ENCODE peak calls at places on chromosomes 5 and 9, in six cellular contexts. One of them, this sample, is unnamed. For H3K9me3, the result is how much of the 10 kb centered on the place peaks cover.

GRCh38 chr9:33081128-33081851 is 4.8 kb upstream of the SMU1 start:
- DNase-seq in effector memory CD4-positive, alpha-beta T cell: peak
- DNase-seq in neuronal stem cell: peak
- DNase-seq in heart left ventricle: peak
- DNase-seq in lower lobe of right lung: no peak
- DNase-seq in aorta: no peak
- DNase-seq in this sample: peak

GRCh38 chr5:159571501-159572244 is 241.4 kb upstream of the IL12B start:
- DNase-seq in effector memory CD4-positive, alpha-beta T cell: no peak
- DNase-seq in neuronal stem cell: no peak
- DNase-seq in heart left ventricle: no peak
- DNase-seq in lower lobe of right lung: no peak
- DNase-seq in aorta: no peak
- DNase-seq in this sample: no peak

GRCh38 chr9:135248721-135249120 is 161.3 kb downstream of the OLFM1 start:
- DNase-seq in effector memory CD4-positive, alpha-beta T cell: no peak
- DNase-seq in neuronal stem cell: no peak
- DNase-seq in heart left ventricle: no peak
- DNase-seq in lower lobe of right lung: peak
- DNase-seq in aorta: peak
- DNase-seq in this sample: no peak

GRCh38 chr9:124037790-124038189 is 26.2 kb downstream of the LHX2 start:
- DNase-seq in effector memory CD4-positive, alpha-beta T cell: no peak
- DNase-seq in neuronal stem cell: no peak
- DNase-seq in heart left ventricle: no peak
- DNase-seq in lower lobe of right lung: no peak
- DNase-seq in aorta: no peak
- DNase-seq in this sample: no peak

GRCh38 chr5:179264641-179265528 is 80.4 kb downstream of the ADAMTS2 start:
- DNase-seq in effector memory CD4-positive, alpha-beta T cell: no peak
- DNase-seq in neuronal stem cell: no peak
- DNase-seq in heart left ventricle: peak
- DNase-seq in lower lobe of right lung: no peak
- DNase-seq in aorta: no peak
- DNase-seq in this sample: no peak

GRCh38 chr9:111597852-111598729 is 1.4 kb downstream of the PTGR1 start:
- DNase-seq in effector memory CD4-positive, alpha-beta T cell: peak
- DNase-seq in neuronal stem cell: peak
- DNase-seq in heart left ventricle: peak
- DNase-seq in lower lobe of right lung: peak
- DNase-seq in aorta: peak
- DNase-seq in this sample: no peak

GRCh38 chr5:159619826-159620225 is 289.5 kb upstream of the IL12B start:
- DNase-seq in effector memory CD4-positive, alpha-beta T cell: no peak
- DNase-seq in neuronal stem cell: no peak
- DNase-seq in heart left ventricle: no peak
- DNase-seq in lower lobe of right lung: no peak
- DNase-seq in aorta: no peak
- DNase-seq in this sample: no peak

GRCh38 chr9:110744753-110745522 is 76.3 kb downstream of the MUSK start:
- DNase-seq in effector memory CD4-positive, alpha-beta T cell: no peak
- DNase-seq in neuronal stem cell: no peak
- DNase-seq in heart left ventricle: no peak
- DNase-seq in lower lobe of right lung: no peak
- DNase-seq in aorta: no peak
- DNase-seq in this sample: peak

GRCh38 chr5:154276932-154277331 is 86.4 kb downstream of the GALNT10 start:
- DNase-seq in effector memory CD4-positive, alpha-beta T cell: no peak
- DNase-seq in neuronal stem cell: no peak
- DNase-seq in heart left ventricle: peak
- DNase-seq in lower lobe of right lung: no peak
- DNase-seq in aorta: no peak
- DNase-seq in this sample: peak

GRCh38 chr9:101438523-101438922 is 2.9 kb upstream of the ALDOB start:
- DNase-seq in effector memory CD4-positive, alpha-beta T cell: no peak
- DNase-seq in neuronal stem cell: no peak
- DNase-seq in heart left ventricle: no peak
- DNase-seq in lower lobe of right lung: no peak
- DNase-seq in aorta: no peak
- DNase-seq in this sample: no peak

GRCh38 chr9:134496413-134497282 is 145.0 kb upstream of the COL5A1 start:
- DNase-seq in effector memory CD4-positive, alpha-beta T cell: no peak
- DNase-seq in neuronal stem cell: no peak
- DNase-seq in heart left ventricle: no peak
- DNase-seq in lower lobe of right lung: no peak
- DNase-seq in aorta: peak
- DNase-seq in this sample: peak

GRCh38 chr5:86968311-86968753 is 299.4 kb upstream of the RASA1 start:
- DNase-seq in effector memory CD4-positive, alpha-beta T cell: no peak
- DNase-seq in neuronal stem cell: peak
- DNase-seq in heart left ventricle: peak
- DNase-seq in lower lobe of right lung: no peak
- DNase-seq in aorta: no peak
- DNase-seq in this sample: peak

GRCh38 chr5:176542135-176542595 is 5.0 kb upstream of the RNF44 start:
- DNase-seq in effector memory CD4-positive, alpha-beta T cell: peak
- DNase-seq in neuronal stem cell: no peak
- DNase-seq in heart left ventricle: no peak
- DNase-seq in lower lobe of right lung: no peak
- DNase-seq in aorta: no peak
- DNase-seq in this sample: no peak

GRCh38 chr9:70044450-70045307 is 1.0 kb downstream of the MAMDC2 start:
- DNase-seq in effector memory CD4-positive, alpha-beta T cell: no peak
- DNase-seq in neuronal stem cell: peak
- DNase-seq in heart left ventricle: no peak
- DNase-seq in lower lobe of right lung: no peak
- DNase-seq in aorta: no peak
- DNase-seq in this sample: no peak

GRCh38 chr5:80961376-80962281 is 1.5 kb downstream of the RASGRF2 start:
- DNase-seq in effector memory CD4-positive, alpha-beta T cell: peak
- DNase-seq in neuronal stem cell: peak
- DNase-seq in heart left ventricle: no peak
- DNase-seq in lower lobe of right lung: no peak
- DNase-seq in aorta: no peak
- DNase-seq in this sample: no peak

GRCh38 chr5:33313150-33313549 is 127.6 kb upstream of the TARS1 start:
- DNase-seq in effector memory CD4-positive, alpha-beta T cell: no peak
- DNase-seq in neuronal stem cell: no peak
- DNase-seq in heart left ventricle: no peak
- DNase-seq in lower lobe of right lung: no peak
- DNase-seq in aorta: no peak
- DNase-seq in this sample: peak

GRCh38 chr5:158468444-158468843 is 609.5 kb upstream of the CLINT1 start:
- DNase-seq in effector memory CD4-positive, alpha-beta T cell: no peak
- DNase-seq in neuronal stem cell: no peak
- DNase-seq in heart left ventricle: no peak
- DNase-seq in lower lobe of right lung: no peak
- DNase-seq in aorta: no peak
- DNase-seq in this sample: no peak

GRCh38 chr9:16626577-16627130 is 243.8 kb downstream of the BNC2 start:
- DNase-seq in effector memory CD4-positive, alpha-beta T cell: no peak
- DNase-seq in neuronal stem cell: peak
- DNase-seq in heart left ventricle: no peak
- DNase-seq in lower lobe of right lung: no peak
- DNase-seq in aorta: no peak
- DNase-seq in this sample: peak

GRCh38 chr5:112143684-112144083 is 275.4 kb downstream of the EPB41L4A start:
- DNase-seq in effector memory CD4-positive, alpha-beta T cell: no peak
- DNase-seq in neuronal stem cell: no peak
- DNase-seq in heart left ventricle: no peak
- DNase-seq in lower lobe of right lung: no peak
- DNase-seq in aorta: no peak
- DNase-seq in this sample: no peak

GRCh38 chr9:83469722-83470121 is 68.5 kb downstream of the FRMD3 start:
- DNase-seq in effector memory CD4-positive, alpha-beta T cell: no peak
- DNase-seq in neuronal stem cell: no peak
- DNase-seq in heart left ventricle: peak
- DNase-seq in lower lobe of right lung: no peak
- DNase-seq in aorta: no peak
- DNase-seq in this sample: no peak

GRCh38 chr5:35117960-35118359 is 70.2 kb upstream of the AGXT2 start:
- DNase-seq in effector memory CD4-positive, alpha-beta T cell: no peak
- DNase-seq in neuronal stem cell: no peak
- DNase-seq in heart left ventricle: no peak
- DNase-seq in lower lobe of right lung: no peak
- DNase-seq in aorta: no peak
- DNase-seq in this sample: no peak

GRCh38 chr5:31196309-31196708 is 2.8 kb downstream of the CDH6 start:
- DNase-seq in effector memory CD4-positive, alpha-beta T cell: no peak
- DNase-seq in neuronal stem cell: peak
- DNase-seq in heart left ventricle: no peak
- DNase-seq in lower lobe of right lung: no peak
- DNase-seq in aorta: no peak
- DNase-seq in this sample: no peak
- H3K27ac ChIP-seq in effector memory CD4-positive, alpha-beta T cell: no peak
- H3K27ac ChIP-seq in neuronal stem cell: no peak
- H3K27ac ChIP-seq in heart left ventricle: no peak
- H3K27ac ChIP-seq in lower lobe of right lung: no peak
- H3K27ac ChIP-seq in aorta: no peak
- H3K27ac ChIP-seq in this sample: no peak

DNA sequence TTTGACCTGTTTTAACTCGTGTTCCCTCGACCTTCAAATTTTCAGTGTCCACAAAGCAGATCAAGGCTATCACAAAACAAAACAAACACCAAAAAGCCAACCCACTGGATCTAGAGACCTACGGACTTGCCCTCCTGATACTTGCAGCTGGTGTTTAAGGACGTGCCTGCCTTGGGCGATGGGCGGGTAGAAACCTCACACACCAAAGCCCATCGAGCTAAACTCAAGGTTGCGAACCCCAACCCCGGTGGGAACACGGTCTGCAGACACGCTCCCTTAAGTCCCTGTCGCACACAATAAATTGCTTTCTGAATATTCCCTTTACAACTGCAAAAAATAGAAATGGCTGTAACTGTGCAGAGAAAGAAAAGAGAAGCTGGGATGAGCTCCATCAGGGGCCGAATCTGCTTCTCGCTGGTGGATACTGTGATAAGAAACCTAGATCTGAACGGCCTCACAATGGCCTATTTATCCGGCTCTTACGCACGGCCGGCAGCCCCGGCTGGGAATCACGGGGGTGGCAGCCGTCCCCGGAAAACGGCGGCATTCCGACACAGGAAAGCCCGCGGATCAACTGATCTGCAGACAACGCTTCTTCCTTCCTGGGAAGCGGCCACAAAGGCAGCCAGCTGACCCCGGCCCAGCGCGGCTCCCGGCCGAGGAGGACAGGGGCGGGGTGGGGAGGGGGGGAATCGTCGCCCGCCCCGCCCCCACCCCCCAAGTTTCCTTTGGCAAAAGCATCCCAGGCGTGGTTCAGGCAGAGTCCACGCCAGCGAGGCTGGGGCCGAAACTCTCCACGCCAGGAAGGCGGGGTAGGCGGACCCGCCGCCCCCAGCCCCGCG is 247.4 kb upstream of the ANKRD55 start:
- DNase-seq in effector memory CD4-positive, alpha-beta T cell: peak
- DNase-seq in neuronal stem cell: peak
- DNase-seq in heart left ventricle: peak
- DNase-seq in lower lobe of right lung: peak
- DNase-seq in aorta: peak
- DNase-seq in this sample: no peak
- H3K4me3 ChIP-seq in effector memory CD4-positive, alpha-beta T cell: peak
- H3K4me3 ChIP-seq in neuronal stem cell: peak
- H3K4me3 ChIP-seq in heart left ventricle: peak
- H3K4me3 ChIP-seq in lower lobe of right lung: peak
- H3K4me3 ChIP-seq in aorta: peak
- H3K4me3 ChIP-seq in this sample: peak

DNA sequence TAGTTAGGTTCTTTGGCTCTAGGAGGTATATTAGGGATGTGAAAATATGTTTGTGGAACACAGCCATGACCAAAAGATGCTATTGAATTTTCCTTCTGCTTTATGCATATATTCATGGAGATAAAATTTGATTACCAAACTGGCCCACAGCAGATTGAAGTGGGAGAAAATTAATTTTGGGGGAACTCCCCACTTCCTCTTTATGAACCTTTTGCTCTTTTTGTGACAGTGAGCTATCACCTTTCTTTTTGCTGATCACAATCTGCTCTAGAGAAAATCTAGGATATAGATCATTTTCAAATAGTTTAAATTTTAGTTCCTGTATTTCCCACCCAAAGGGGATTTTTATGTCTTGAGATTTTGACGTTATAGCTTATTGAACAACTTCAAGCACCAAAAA is 313.0 kb downstream of the GABRB2 start:
- DNase-seq in effector memory CD4-positive, alpha-beta T cell: no peak
- DNase-seq in neuronal stem cell: no peak
- DNase-seq in heart left ventricle: no peak
- DNase-seq in lower lobe of right lung: no peak
- DNase-seq in aorta: no peak
- DNase-seq in this sample: no peak
- H3K9me3 ChIP-seq in effector memory CD4-positive, alpha-beta T cell: under half
- H3K9me3 ChIP-seq in neuronal stem cell: under half
- H3K9me3 ChIP-seq in heart left ventricle: under half
- H3K9me3 ChIP-seq in lower lobe of right lung: under half
- H3K9me3 ChIP-seq in aorta: under half
- H3K9me3 ChIP-seq in this sample: under half

GRCh38 chr9:94879230-94879629 is 152.7 kb downstream of the AOPEP start:
- DNase-seq in effector memory CD4-positive, alpha-beta T cell: no peak
- DNase-seq in neuronal stem cell: no peak
- DNase-seq in heart left ventricle: no peak
- DNase-seq in lower lobe of right lung: no peak
- DNase-seq in aorta: no peak
- DNase-seq in this sample: no peak

GRCh38 chr9:94870793-94871558 is 144.5 kb downstream of the AOPEP start:
- DNase-seq in effector memory CD4-positive, alpha-beta T cell: peak
- DNase-seq in neuronal stem cell: no peak
- DNase-seq in heart left ventricle: peak
- DNase-seq in lower lobe of right lung: no peak
- DNase-seq in aorta: no peak
- DNase-seq in this sample: no peak

GRCh38 chr9:94872921-94873511 is 146.5 kb downstream of the AOPEP start:
- DNase-seq in effector memory CD4-positive, alpha-beta T cell: no peak
- DNase-seq in neuronal stem cell: no peak
- DNase-seq in heart left ventricle: no peak
- DNase-seq in lower lobe of right lung: no peak
- DNase-seq in aorta: no peak
- DNase-seq in this sample: no peak

GRCh38 chr9:94874316-94874715 is 147.8 kb downstream of the AOPEP start:
- DNase-seq in effector memory CD4-positive, alpha-beta T cell: no peak
- DNase-seq in neuronal stem cell: no peak
- DNase-seq in heart left ventricle: no peak
- DNase-seq in lower lobe of right lung: no peak
- DNase-seq in aorta: no peak
- DNase-seq in this sample: no peak

DNA sequence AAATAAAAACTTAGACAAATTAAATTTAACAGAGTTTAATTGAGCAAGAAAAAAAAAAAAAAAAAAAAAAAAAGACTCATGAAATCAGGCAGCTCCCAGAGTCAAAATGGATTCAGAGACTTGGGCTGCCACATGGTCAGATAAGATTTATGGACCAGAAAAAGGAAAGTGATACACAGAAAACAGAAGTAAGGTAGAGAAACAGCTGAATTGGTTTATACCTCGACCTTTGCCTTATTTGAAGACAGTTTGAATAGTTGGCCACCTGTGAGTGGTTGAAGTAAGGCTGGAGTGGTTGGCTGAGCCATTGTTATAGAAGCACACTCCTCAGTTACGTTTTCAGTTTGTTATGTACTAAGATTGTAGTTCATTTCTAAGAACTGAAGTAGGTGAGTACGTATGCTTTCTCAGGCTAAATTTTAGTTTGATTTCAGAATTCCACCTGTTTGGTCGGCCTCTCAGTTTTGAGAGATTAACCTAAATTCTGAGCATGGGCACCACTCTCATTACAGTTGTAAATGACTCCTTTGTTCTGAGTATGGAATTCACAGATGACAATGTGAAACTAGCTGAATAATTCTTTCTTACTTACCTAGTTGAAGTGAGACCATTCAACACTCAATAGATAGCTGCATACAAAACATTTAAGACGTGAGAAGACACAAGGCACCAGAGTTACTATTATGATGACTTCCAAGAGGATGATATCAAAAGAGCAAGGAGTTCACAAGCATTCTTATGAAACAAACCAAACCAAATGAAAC is 149.0 kb downstream of the AOPEP start:
- DNase-seq in effector memory CD4-positive, alpha-beta T cell: no peak
- DNase-seq in neuronal stem cell: no peak
- DNase-seq in heart left ventricle: no peak
- DNase-seq in lower lobe of right lung: no peak
- DNase-seq in aorta: no peak
- DNase-seq in this sample: no peak
- H3K27ac ChIP-seq in effector memory CD4-positive, alpha-beta T cell: no peak
- H3K27ac ChIP-seq in neuronal stem cell: no peak
- H3K27ac ChIP-seq in heart left ventricle: no peak
- H3K27ac ChIP-seq in lower lobe of right lung: peak
- H3K27ac ChIP-seq in aorta: peak
- H3K27ac ChIP-seq in this sample: no peak